ENCODE peak calls at places on chromosomes 11 and 22, in nine cellular contexts. One of them, this sample, is unnamed.
A peak's percentile ranks its signal among the peaks of the same experiment; 100 is the strongest.

GRCh38 chr11:64019106-64020031 is 16.4 kb upstream of the FLRT1 start:
- DNase-seq in stimulated activated CD8-positive, alpha-beta memory T cell treated with anti-CD3 and anti-CD28 coated beads, Interleukin-4, amount 100 ng/mL, for 24 hours: no peak
- DNase-seq in LHCN-M2: no peak
- DNase-seq in iPS-NIHi11: peak; percentile 16
- DNase-seq in stimulated activated effector memory CD8-positive, alpha-beta T cell treated with anti-CD3 and anti-CD28 coated beads, Interleukin-12 subunit alpha, Interleukin-12 subunit beta, amount 100 ng/mL, for 72 hours: no peak
- DNase-seq in ovary: no peak
- DNase-seq in NB4: no peak
- DNase-seq in GM20000: no peak
- DNase-seq in C1 segment of cervical spinal cord: no peak
- DNase-seq in this sample: no peak

GRCh38 chr22:19058713-19059451 is 63.3 kb downstream of the DGCR2 start:
- DNase-seq in stimulated activated CD8-positive, alpha-beta memory T cell treated with anti-CD3 and anti-CD28 coated beads, Interleukin-4, amount 100 ng/mL, for 24 hours: no peak
- DNase-seq in LHCN-M2: no peak
- DNase-seq in iPS-NIHi11: no peak
- DNase-seq in stimulated activated effector memory CD8-positive, alpha-beta T cell treated with anti-CD3 and anti-CD28 coated beads, Interleukin-12 subunit alpha, Interleukin-12 subunit beta, amount 100 ng/mL, for 72 hours: no peak
- DNase-seq in ovary: no peak
- DNase-seq in NB4: no peak
- DNase-seq in GM20000: no peak
- DNase-seq in C1 segment of cervical spinal cord: no peak
- DNase-seq in this sample: no peak

GRCh38 chr22:29203456-29203855 is 2.2 kb upstream of the EMID1 start:
- DNase-seq in stimulated activated CD8-positive, alpha-beta memory T cell treated with anti-CD3 and anti-CD28 coated beads, Interleukin-4, amount 100 ng/mL, for 24 hours: no peak
- DNase-seq in LHCN-M2: no peak
- DNase-seq in iPS-NIHi11: no peak
- DNase-seq in stimulated activated effector memory CD8-positive, alpha-beta T cell treated with anti-CD3 and anti-CD28 coated beads, Interleukin-12 subunit alpha, Interleukin-12 subunit beta, amount 100 ng/mL, for 72 hours: no peak
- DNase-seq in ovary: no peak
- DNase-seq in NB4: no peak
- DNase-seq in GM20000: no peak
- DNase-seq in C1 segment of cervical spinal cord: no peak
- DNase-seq in this sample: no peak

GRCh38 chr11:71379722-71380121 is 68.5 kb downstream of the DHCR7 start:
- DNase-seq in stimulated activated CD8-positive, alpha-beta memory T cell treated with anti-CD3 and anti-CD28 coated beads, Interleukin-4, amount 100 ng/mL, for 24 hours: no peak
- DNase-seq in LHCN-M2: no peak
- DNase-seq in iPS-NIHi11: peak; percentile 70
- DNase-seq in stimulated activated effector memory CD8-positive, alpha-beta T cell treated with anti-CD3 and anti-CD28 coated beads, Interleukin-12 subunit alpha, Interleukin-12 subunit beta, amount 100 ng/mL, for 72 hours: no peak
- DNase-seq in ovary: no peak
- DNase-seq in NB4: no peak
- DNase-seq in GM20000: no peak
- DNase-seq in C1 segment of cervical spinal cord: no peak
- DNase-seq in this sample: no peak

GRCh38 chr11:100855466-100856067 is 168.5 kb downstream of the ARHGAP42 start:
- DNase-seq in stimulated activated CD8-positive, alpha-beta memory T cell treated with anti-CD3 and anti-CD28 coated beads, Interleukin-4, amount 100 ng/mL, for 24 hours: no peak
- DNase-seq in LHCN-M2: peak; percentile 60
- DNase-seq in iPS-NIHi11: no peak
- DNase-seq in stimulated activated effector memory CD8-positive, alpha-beta T cell treated with anti-CD3 and anti-CD28 coated beads, Interleukin-12 subunit alpha, Interleukin-12 subunit beta, amount 100 ng/mL, for 72 hours: no peak
- DNase-seq in ovary: no peak
- DNase-seq in NB4: peak; percentile 38
- DNase-seq in GM20000: peak; percentile 20
- DNase-seq in C1 segment of cervical spinal cord: no peak
- DNase-seq in this sample: peak; percentile 43

GRCh38 chr11:131810511-131810910 is 440.1 kb downstream of the NTM start:
- DNase-seq in stimulated activated CD8-positive, alpha-beta memory T cell treated with anti-CD3 and anti-CD28 coated beads, Interleukin-4, amount 100 ng/mL, for 24 hours: no peak
- DNase-seq in LHCN-M2: no peak
- DNase-seq in iPS-NIHi11: no peak
- DNase-seq in stimulated activated effector memory CD8-positive, alpha-beta T cell treated with anti-CD3 and anti-CD28 coated beads, Interleukin-12 subunit alpha, Interleukin-12 subunit beta, amount 100 ng/mL, for 72 hours: no peak
- DNase-seq in ovary: no peak
- DNase-seq in NB4: no peak
- DNase-seq in GM20000: no peak
- DNase-seq in C1 segment of cervical spinal cord: no peak
- DNase-seq in this sample: no peak

GRCh38 chr11:121086866-121087265 is 14.2 kb upstream of the TECTA start:
- DNase-seq in stimulated activated CD8-positive, alpha-beta memory T cell treated with anti-CD3 and anti-CD28 coated beads, Interleukin-4, amount 100 ng/mL, for 24 hours: no peak
- DNase-seq in LHCN-M2: no peak
- DNase-seq in iPS-NIHi11: no peak
- DNase-seq in stimulated activated effector memory CD8-positive, alpha-beta T cell treated with anti-CD3 and anti-CD28 coated beads, Interleukin-12 subunit alpha, Interleukin-12 subunit beta, amount 100 ng/mL, for 72 hours: no peak
- DNase-seq in ovary: no peak
- DNase-seq in NB4: no peak
- DNase-seq in GM20000: no peak
- DNase-seq in C1 segment of cervical spinal cord: no peak
- DNase-seq in this sample: no peak

GRCh38 chr22:47172771-47173534 is 410.5 kb downstream of the TBC1D22A start:
- DNase-seq in stimulated activated CD8-positive, alpha-beta memory T cell treated with anti-CD3 and anti-CD28 coated beads, Interleukin-4, amount 100 ng/mL, for 24 hours: no peak
- DNase-seq in LHCN-M2: no peak
- DNase-seq in iPS-NIHi11: no peak
- DNase-seq in stimulated activated effector memory CD8-positive, alpha-beta T cell treated with anti-CD3 and anti-CD28 coated beads, Interleukin-12 subunit alpha, Interleukin-12 subunit beta, amount 100 ng/mL, for 72 hours: no peak
- DNase-seq in ovary: peak; percentile 3
- DNase-seq in NB4: no peak
- DNase-seq in GM20000: no peak
- DNase-seq in C1 segment of cervical spinal cord: no peak
- DNase-seq in this sample: no peak

GRCh38 chr11:122721964-122722266 is 66.4 kb downstream of the UBASH3B start:
- DNase-seq in stimulated activated CD8-positive, alpha-beta memory T cell treated with anti-CD3 and anti-CD28 coated beads, Interleukin-4, amount 100 ng/mL, for 24 hours: no peak
- DNase-seq in LHCN-M2: peak; percentile 93
- DNase-seq in iPS-NIHi11: no peak
- DNase-seq in stimulated activated effector memory CD8-positive, alpha-beta T cell treated with anti-CD3 and anti-CD28 coated beads, Interleukin-12 subunit alpha, Interleukin-12 subunit beta, amount 100 ng/mL, for 72 hours: no peak
- DNase-seq in ovary: no peak
- DNase-seq in NB4: peak; percentile 65
- DNase-seq in GM20000: no peak
- DNase-seq in C1 segment of cervical spinal cord: no peak
- DNase-seq in this sample: no peak

GRCh38 chr22:41998361-41999261 is at the start of gene WBP2NL:
- DNase-seq in stimulated activated CD8-positive, alpha-beta memory T cell treated with anti-CD3 and anti-CD28 coated beads, Interleukin-4, amount 100 ng/mL, for 24 hours: peak; percentile 78
- DNase-seq in LHCN-M2: no peak
- DNase-seq in iPS-NIHi11: peak; percentile 76
- DNase-seq in stimulated activated effector memory CD8-positive, alpha-beta T cell treated with anti-CD3 and anti-CD28 coated beads, Interleukin-12 subunit alpha, Interleukin-12 subunit beta, amount 100 ng/mL, for 72 hours: peak; percentile 96
- DNase-seq in ovary: peak; percentile 83
- DNase-seq in NB4: no peak
- DNase-seq in GM20000: peak; percentile 97
- DNase-seq in C1 segment of cervical spinal cord: peak; percentile 80
- DNase-seq in this sample: no peak

GRCh38 chr11:132451942-132452601 is 1080.2 kb downstream of the OPCML start:
- DNase-seq in stimulated activated CD8-positive, alpha-beta memory T cell treated with anti-CD3 and anti-CD28 coated beads, Interleukin-4, amount 100 ng/mL, for 24 hours: no peak
- DNase-seq in LHCN-M2: no peak
- DNase-seq in iPS-NIHi11: peak; percentile 31
- DNase-seq in stimulated activated effector memory CD8-positive, alpha-beta T cell treated with anti-CD3 and anti-CD28 coated beads, Interleukin-12 subunit alpha, Interleukin-12 subunit beta, amount 100 ng/mL, for 72 hours: no peak
- DNase-seq in ovary: no peak
- DNase-seq in NB4: no peak
- DNase-seq in GM20000: no peak
- DNase-seq in C1 segment of cervical spinal cord: no peak
- DNase-seq in this sample: no peak

GRCh38 chr11:34960277-34960676 is 43.9 kb downstream of the PDHX start:
- DNase-seq in stimulated activated CD8-positive, alpha-beta memory T cell treated with anti-CD3 and anti-CD28 coated beads, Interleukin-4, amount 100 ng/mL, for 24 hours: no peak
- DNase-seq in LHCN-M2: no peak
- DNase-seq in iPS-NIHi11: no peak
- DNase-seq in stimulated activated effector memory CD8-positive, alpha-beta T cell treated with anti-CD3 and anti-CD28 coated beads, Interleukin-12 subunit alpha, Interleukin-12 subunit beta, amount 100 ng/mL, for 72 hours: no peak
- DNase-seq in ovary: no peak
- DNase-seq in NB4: no peak
- DNase-seq in GM20000: no peak
- DNase-seq in C1 segment of cervical spinal cord: peak; percentile 5
- DNase-seq in this sample: no peak

GRCh38 chr11:112024778-112025678 is at the start of gene DLAT:
- DNase-seq in stimulated activated CD8-positive, alpha-beta memory T cell treated with anti-CD3 and anti-CD28 coated beads, Interleukin-4, amount 100 ng/mL, for 24 hours: peak; percentile 77
- DNase-seq in LHCN-M2: peak; percentile 81
- DNase-seq in iPS-NIHi11: peak; percentile 93
- DNase-seq in stimulated activated effector memory CD8-positive, alpha-beta T cell treated with anti-CD3 and anti-CD28 coated beads, Interleukin-12 subunit alpha, Interleukin-12 subunit beta, amount 100 ng/mL, for 72 hours: peak; percentile 94
- DNase-seq in ovary: peak; percentile 82
- DNase-seq in NB4: peak; percentile 96
- DNase-seq in GM20000: peak; percentile 89
- DNase-seq in C1 segment of cervical spinal cord: peak; percentile 82
- DNase-seq in this sample: peak; percentile 87

GRCh38 chr22:44878483-44879300 is 126.3 kb downstream of the ARHGAP8 start:
- DNase-seq in stimulated activated CD8-positive, alpha-beta memory T cell treated with anti-CD3 and anti-CD28 coated beads, Interleukin-4, amount 100 ng/mL, for 24 hours: no peak
- DNase-seq in LHCN-M2: no peak
- DNase-seq in iPS-NIHi11: no peak
- DNase-seq in stimulated activated effector memory CD8-positive, alpha-beta T cell treated with anti-CD3 and anti-CD28 coated beads, Interleukin-12 subunit alpha, Interleukin-12 subunit beta, amount 100 ng/mL, for 72 hours: no peak
- DNase-seq in ovary: no peak
- DNase-seq in NB4: no peak
- DNase-seq in GM20000: no peak
- DNase-seq in C1 segment of cervical spinal cord: no peak
- DNase-seq in this sample: no peak

GRCh38 chr11:14422814-14423182 is 63.8 kb upstream of the RRAS2 start:
- DNase-seq in stimulated activated CD8-positive, alpha-beta memory T cell treated with anti-CD3 and anti-CD28 coated beads, Interleukin-4, amount 100 ng/mL, for 24 hours: no peak
- DNase-seq in LHCN-M2: no peak
- DNase-seq in iPS-NIHi11: no peak
- DNase-seq in stimulated activated effector memory CD8-positive, alpha-beta T cell treated with anti-CD3 and anti-CD28 coated beads, Interleukin-12 subunit alpha, Interleukin-12 subunit beta, amount 100 ng/mL, for 72 hours: no peak
- DNase-seq in ovary: no peak
- DNase-seq in NB4: no peak
- DNase-seq in GM20000: no peak
- DNase-seq in C1 segment of cervical spinal cord: no peak
- DNase-seq in this sample: no peak

GRCh38 chr11:96194571-96194970 is 148.4 kb downstream of the MAML2 start:
- DNase-seq in stimulated activated CD8-positive, alpha-beta memory T cell treated with anti-CD3 and anti-CD28 coated beads, Interleukin-4, amount 100 ng/mL, for 24 hours: no peak
- DNase-seq in LHCN-M2: no peak
- DNase-seq in iPS-NIHi11: no peak
- DNase-seq in stimulated activated effector memory CD8-positive, alpha-beta T cell treated with anti-CD3 and anti-CD28 coated beads, Interleukin-12 subunit alpha, Interleukin-12 subunit beta, amount 100 ng/mL, for 72 hours: no peak
- DNase-seq in ovary: no peak
- DNase-seq in NB4: no peak
- DNase-seq in GM20000: no peak
- DNase-seq in C1 segment of cervical spinal cord: no peak
- DNase-seq in this sample: no peak

GRCh38 chr11:34840736-34841386 is 75.3 kb downstream of the APIP start:
- DNase-seq in stimulated activated CD8-positive, alpha-beta memory T cell treated with anti-CD3 and anti-CD28 coated beads, Interleukin-4, amount 100 ng/mL, for 24 hours: no peak
- DNase-seq in LHCN-M2: peak; percentile 39
- DNase-seq in iPS-NIHi11: peak; percentile 60
- DNase-seq in stimulated activated effector memory CD8-positive, alpha-beta T cell treated with anti-CD3 and anti-CD28 coated beads, Interleukin-12 subunit alpha, Interleukin-12 subunit beta, amount 100 ng/mL, for 72 hours: no peak
- DNase-seq in ovary: no peak
- DNase-seq in NB4: peak; percentile 85
- DNase-seq in GM20000: peak; percentile 51
- DNase-seq in C1 segment of cervical spinal cord: no peak
- DNase-seq in this sample: peak; percentile 88

GRCh38 chr11:14583252-14584105 is 60.1 kb upstream of the PDE3B start:
- DNase-seq in stimulated activated CD8-positive, alpha-beta memory T cell treated with anti-CD3 and anti-CD28 coated beads, Interleukin-4, amount 100 ng/mL, for 24 hours: no peak
- DNase-seq in LHCN-M2: no peak
- DNase-seq in iPS-NIHi11: no peak
- DNase-seq in stimulated activated effector memory CD8-positive, alpha-beta T cell treated with anti-CD3 and anti-CD28 coated beads, Interleukin-12 subunit alpha, Interleukin-12 subunit beta, amount 100 ng/mL, for 72 hours: no peak
- DNase-seq in ovary: no peak
- DNase-seq in NB4: no peak
- DNase-seq in GM20000: no peak
- DNase-seq in C1 segment of cervical spinal cord: no peak
- DNase-seq in this sample: no peak

GRCh38 chr11:76682681-76683080 is 12.1 kb upstream of the LRRC32 start:
- DNase-seq in stimulated activated CD8-positive, alpha-beta memory T cell treated with anti-CD3 and anti-CD28 coated beads, Interleukin-4, amount 100 ng/mL, for 24 hours: no peak
- DNase-seq in LHCN-M2: no peak
- DNase-seq in iPS-NIHi11: no peak
- DNase-seq in stimulated activated effector memory CD8-positive, alpha-beta T cell treated with anti-CD3 and anti-CD28 coated beads, Interleukin-12 subunit alpha, Interleukin-12 subunit beta, amount 100 ng/mL, for 72 hours: no peak
- DNase-seq in ovary: no peak
- DNase-seq in NB4: peak; percentile 34
- DNase-seq in GM20000: no peak
- DNase-seq in C1 segment of cervical spinal cord: no peak
- DNase-seq in this sample: no peak

GRCh38 chr11:11020747-11021149 is 162.9 kb upstream of the ZBED5 start:
- DNase-seq in stimulated activated CD8-positive, alpha-beta memory T cell treated with anti-CD3 and anti-CD28 coated beads, Interleukin-4, amount 100 ng/mL, for 24 hours: no peak
- DNase-seq in LHCN-M2: no peak
- DNase-seq in iPS-NIHi11: no peak
- DNase-seq in stimulated activated effector memory CD8-positive, alpha-beta T cell treated with anti-CD3 and anti-CD28 coated beads, Interleukin-12 subunit alpha, Interleukin-12 subunit beta, amount 100 ng/mL, for 72 hours: no peak
- DNase-seq in ovary: no peak
- DNase-seq in NB4: no peak
- DNase-seq in GM20000: no peak
- DNase-seq in C1 segment of cervical spinal cord: no peak
- DNase-seq in this sample: no peak

GRCh38 chr11:111541209-111542061 is 915 bp downstream of the LAYN start:
- DNase-seq in stimulated activated CD8-positive, alpha-beta memory T cell treated with anti-CD3 and anti-CD28 coated beads, Interleukin-4, amount 100 ng/mL, for 24 hours: no peak
- DNase-seq in LHCN-M2: peak; percentile 41
- DNase-seq in iPS-NIHi11: peak; percentile 57
- DNase-seq in stimulated activated effector memory CD8-positive, alpha-beta T cell treated with anti-CD3 and anti-CD28 coated beads, Interleukin-12 subunit alpha, Interleukin-12 subunit beta, amount 100 ng/mL, for 72 hours: no peak
- DNase-seq in ovary: peak; percentile 82
- DNase-seq in NB4: peak; percentile 47
- DNase-seq in GM20000: peak; percentile 43
- DNase-seq in C1 segment of cervical spinal cord: peak; percentile 42
- DNase-seq in this sample: peak; percentile 45

GRCh38 chr11:11931461-11932055 is 76.9 kb downstream of the DKK3 start:
- DNase-seq in stimulated activated CD8-positive, alpha-beta memory T cell treated with anti-CD3 and anti-CD28 coated beads, Interleukin-4, amount 100 ng/mL, for 24 hours: no peak
- DNase-seq in LHCN-M2: peak; percentile 77
- DNase-seq in iPS-NIHi11: peak; percentile 49
- DNase-seq in stimulated activated effector memory CD8-positive, alpha-beta T cell treated with anti-CD3 and anti-CD28 coated beads, Interleukin-12 subunit alpha, Interleukin-12 subunit beta, amount 100 ng/mL, for 72 hours: no peak
- DNase-seq in ovary: no peak
- DNase-seq in NB4: peak; percentile 54
- DNase-seq in GM20000: peak; percentile 19
- DNase-seq in C1 segment of cervical spinal cord: no peak
- DNase-seq in this sample: peak; percentile 59